ENCODE peak calls at places on chromosome 9, in ten cellular contexts. I is nephron progenitor cell, S is colonic mucosa, X is AG09309, K is tibial nerve, F is type B pancreatic cell, P is fibroblast of lung, B is fibroblast of villous mesenchyme, C is A549, M is neural progenitor cell. Z is an unnamed sample.

GRCh38 chr9:121897140-121897539 is 196.0 kb downstream of the TTLL11 start:
- DNase-seq in I (no peak), S (no peak), X (no peak), K (no peak), F (no peak), P (no peak), B (no peak), C (no peak), M (no peak), Z (no peak)

GRCh38 chr9:128729302-128729701 is 5.4 kb upstream of the ZDHHC12 start:
- DNase-seq in I (no peak), S (no peak), X (no peak), K (no peak), F (no peak), P (no peak), B (no peak), C (no peak), M (no peak), Z (no peak)

GRCh38 chr9:120928015-120928719 is 1.6 kb upstream of the TRAF1 start:
- DNase-seq in I (no peak), S (peak; percentile 63), X (no peak), K (no peak), F (no peak), P (no peak), B (no peak), C (no peak), M (peak; percentile 39), Z (no peak)

GRCh38 chr9:103755441-103755840 is 338.7 kb upstream of the SMC2 start:
- DNase-seq in I (no peak), S (no peak), X (no peak), K (no peak), F (no peak), P (no peak), B (peak; percentile 3), C (no peak), M (no peak), Z (no peak)

GRCh38 chr9:4866239-4866969 is 73.7 kb downstream of the RCL1 start:
- DNase-seq in I (no peak), S (no peak), X (no peak), K (no peak), F (no peak), P (no peak), B (peak; percentile 53), C (no peak), M (no peak), Z (peak; percentile 13)

GRCh38 chr9:132582786-132583583 is 579 bp downstream of the BARHL1 start:
- DNase-seq in I (no peak), S (no peak), X (no peak), K (no peak), F (no peak), P (no peak), B (no peak), C (no peak), M (peak; percentile 9), Z (no peak)

GRCh38 chr9:114674798-114675554 is 7.0 kb downstream of the TEX48 start:
- DNase-seq in I (no peak), S (no peak), X (no peak), K (no peak), F (no peak), P (no peak), B (no peak), C (no peak), M (no peak), Z (peak; percentile 24)

GRCh38 chr9:91813261-91813795 is 136.7 kb downstream of the ROR2 start:
- DNase-seq in I (no peak), S (no peak), X (no peak), K (no peak), F (no peak), P (peak; percentile 84), B (no peak), C (no peak), M (no peak), Z (no peak)

GRCh38 chr9:80899208-80899607 is 790.1 kb downstream of the TLE1 start:
- DNase-seq in I (no peak), S (no peak), X (peak; percentile 77), K (no peak), F (no peak), P (peak; percentile 56), B (peak; percentile 3), C (no peak), M (no peak), Z (peak; percentile 11)

GRCh38 chr9:37146372-37146771 is 26.0 kb downstream of the ZCCHC7 start:
- DNase-seq in I (no peak), S (no peak), X (no peak), K (no peak), F (no peak), P (no peak), B (no peak), C (no peak), M (no peak), Z (peak; percentile 24)

GRCh38 chr9:118305371-118305770 is 601.2 kb downstream of the TLR4 start:
- DNase-seq in I (no peak), S (no peak), X (no peak), K (no peak), F (no peak), P (no peak), B (no peak), C (no peak), M (no peak), Z (no peak)

GRCh38 chr9:100286257-100286656 is 66.5 kb downstream of the TEX10 start:
- DNase-seq in I (no peak), S (no peak), X (no peak), K (no peak), F (no peak), P (no peak), B (no peak), C (no peak), M (no peak), Z (no peak)

DNA sequence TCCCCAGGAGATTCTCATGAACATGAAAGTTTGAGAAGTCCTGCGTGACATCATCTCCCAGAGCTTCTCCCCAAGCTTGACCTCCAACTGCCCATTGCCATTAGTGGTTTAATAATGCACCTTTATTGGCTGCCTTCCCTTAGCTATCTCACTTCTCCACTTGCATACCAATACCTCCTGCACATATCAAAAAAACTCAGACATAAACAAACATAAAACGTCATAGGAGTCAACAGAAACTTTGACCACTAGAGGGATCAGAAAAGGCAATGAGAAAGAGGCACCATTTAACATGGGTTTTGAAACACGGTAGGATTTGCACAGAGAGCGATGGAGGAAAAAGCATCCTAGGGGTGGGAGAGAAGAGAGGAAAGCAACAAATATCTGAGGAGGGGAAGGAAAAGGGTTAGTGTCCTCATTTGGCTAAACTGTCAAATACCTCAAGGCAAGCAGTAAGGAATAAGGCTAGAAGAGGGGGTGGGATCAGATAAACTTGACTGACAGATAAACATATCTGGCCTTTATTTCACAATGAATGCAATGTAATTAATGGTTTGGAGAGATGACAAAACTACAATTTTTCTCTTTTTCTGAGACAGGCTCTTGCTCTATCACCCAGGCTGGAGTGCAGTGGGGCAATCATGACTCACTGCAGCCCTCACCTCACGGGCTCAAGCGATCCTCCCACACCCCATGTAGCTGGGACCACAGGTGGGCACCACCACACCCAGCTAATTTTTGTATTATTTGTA is 27.0 kb downstream of the GNAQ start:
- DNase-seq in I (no peak), S (no peak), X (no peak), K (no peak), F (no peak), P (no peak), B (no peak), C (peak; percentile 61), M (no peak), Z (peak; percentile 38)
- TF ChIP-seq CTCF in I (no peak), S (no peak), X (peak; percentile 2), K (no peak), F (peak; percentile 54), P (no peak), B (peak; percentile 46), C (peak; percentile 46), M (peak; percentile 28), Z (peak; percentile 53)

DNA sequence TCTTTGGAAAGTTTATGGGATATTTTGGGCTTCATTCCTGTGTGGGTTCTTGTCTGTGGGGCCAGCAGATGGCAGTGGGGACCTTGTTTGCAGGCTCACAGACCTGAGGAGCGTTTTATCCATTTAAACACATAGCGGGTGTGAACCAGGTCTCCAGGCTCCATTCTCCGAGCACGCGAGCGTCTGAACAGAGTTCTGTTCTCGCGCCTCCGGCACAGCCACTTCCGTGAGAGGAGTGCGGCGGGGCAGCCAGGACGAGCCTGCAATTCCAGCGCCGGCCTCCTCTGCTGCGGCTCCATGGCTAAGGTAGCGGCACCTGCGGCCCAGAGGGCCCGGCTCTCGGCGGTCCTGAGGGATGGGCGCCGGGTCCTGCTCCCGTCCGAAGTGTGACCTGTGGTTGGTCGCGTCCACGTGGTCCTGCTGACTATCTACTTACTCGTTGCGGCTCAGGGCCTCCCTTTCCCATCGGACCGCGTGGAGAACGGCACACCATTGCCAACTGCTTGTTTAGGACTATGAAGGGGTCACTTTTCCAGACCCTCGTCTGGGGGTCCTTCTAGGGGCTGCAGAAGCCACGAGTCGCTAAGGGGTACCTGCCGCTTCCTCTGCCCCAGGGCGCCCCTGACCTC is 7.3 kb downstream of the NRARP start:
- DNase-seq in I (peak; percentile 20), S (peak; percentile 28), X (no peak), K (no peak), F (no peak), P (no peak), B (peak; percentile 43), C (no peak), M (peak; percentile 44), Z (peak; percentile 71)
- TF ChIP-seq CTCF in I (no peak), S (no peak), X (peak; percentile 45), K (no peak), F (peak; percentile 36), P (peak; percentile 7), B (peak; percentile 37), C (peak; percentile 28), M (peak; percentile 33), Z (peak; percentile 62)

GRCh38 chr9:124205686-124206352 is 51.9 kb upstream of the NEK6 start:
- DNase-seq in I (no peak), S (no peak), X (no peak), K (no peak), F (no peak), P (no peak), B (no peak), C (no peak), M (no peak), Z (no peak)

GRCh38 chr9:124198948-124199347 is 58.8 kb upstream of the NEK6 start:
- DNase-seq in I (no peak), S (no peak), X (no peak), K (no peak), F (no peak), P (no peak), B (no peak), C (no peak), M (no peak), Z (no peak)

GRCh38 chr9:124203818-124204217 is 53.9 kb upstream of the NEK6 start:
- DNase-seq in I (no peak), S (no peak), X (no peak), K (no peak), F (no peak), P (no peak), B (no peak), C (no peak), M (no peak), Z (no peak)

GRCh38 chr9:124199474-124199873 is 58.3 kb upstream of the NEK6 start:
- DNase-seq in I (no peak), S (no peak), X (no peak), K (no peak), F (no peak), P (no peak), B (no peak), C (no peak), M (no peak), Z (no peak)

GRCh38 chr9:124202447-124202971 is 55.2 kb upstream of the NEK6 start:
- DNase-seq in I (no peak), S (peak; percentile 42), X (no peak), K (no peak), F (no peak), P (no peak), B (no peak), C (no peak), M (no peak), Z (peak; percentile 26)
- TF ChIP-seq CTCF in I (no peak), S (no peak), X (no peak), K (no peak), F (no peak), P (no peak), B (no peak), C (no peak), M (no peak), Z (no peak)

GRCh38 chr9:83062653-83063527 is at the start of gene RASEF:
- DNase-seq in I (peak; percentile 70), S (peak; percentile 85), X (no peak), K (no peak), F (peak; percentile 86), P (peak; percentile 6), B (peak; percentile 25), C (peak; percentile 80), M (peak; percentile 74), Z (peak; percentile 14)
- TF ChIP-seq CTCF in I (no peak), S (no peak), X (peak; percentile 9), K (no peak), F (peak; percentile 37), P (no peak), B (peak; percentile 7), C (peak; percentile 34), M (peak; percentile 36), Z (no peak)

Z was measured in choroid plexus epithelial cell.